ENCODE peak calls at places on chromosomes 5 and 9, in ten cellular contexts. N is ovary; X is psoas muscle; A is CD8-positive, alpha-beta T cell; B is heart left ventricle; G is IMR-90; T is esophagus squamous epithelium; O is aorta; D is breast epithelium; V is mesendoderm. Q is an unnamed sample.

GRCh38 chr5:76084496-76085285 is 1.5 kb downstream of the SV2C start:
- DNase-seq in N (no peak), X (no peak), A (peak), B (no peak), G (no peak), T (no peak), O (no peak), D (no peak), V (peak), Q (no peak)

GRCh38 chr9:534886-535285 is 306.6 kb upstream of the DMRT1 start:
- DNase-seq in N (no peak), X (no peak), A (no peak), B (peak), G (no peak), T (no peak), O (peak), D (peak), V (no peak), Q (no peak)

GRCh38 chr5:75886706-75887105 is 169.5 kb upstream of the POC5 start:
- DNase-seq in N (no peak), X (no peak), A (no peak), B (no peak), G (no peak), T (no peak), O (no peak), D (no peak), V (no peak), Q (no peak)

GRCh38 chr9:121298689-121299112 is 30.7 kb downstream of the GSN start:
- DNase-seq in N (peak), X (no peak), A (no peak), B (peak), G (no peak), T (no peak), O (no peak), D (no peak), V (peak), Q (no peak)

GRCh38 chr5:17896605-17897004 is 262.3 kb downstream of the TAF11L14 start:
- DNase-seq in N (no peak), X (no peak), A (no peak), B (no peak), G (peak), T (no peak), O (no peak), D (no peak), V (peak), Q (no peak)

GRCh38 chr5:15421798-15422456 is 78.1 kb upstream of the FBXL7 start:
- DNase-seq in N (no peak), X (no peak), A (no peak), B (no peak), G (no peak), T (no peak), O (no peak), D (no peak), V (no peak), Q (no peak)

GRCh38 chr9:111928342-111928720 is 31.7 kb downstream of the UGCG start:
- DNase-seq in N (no peak), X (no peak), A (no peak), B (no peak), G (peak), T (no peak), O (no peak), D (no peak), V (no peak), Q (no peak)

GRCh38 chr9:136237486-136238341 is 7.9 kb downstream of the QSOX2 start:
- DNase-seq in N (no peak), X (no peak), A (no peak), B (no peak), G (no peak), T (no peak), O (no peak), D (no peak), V (no peak), Q (no peak)

GRCh38 chr9:105219291-105219805 is 25.1 kb upstream of the SLC44A1 start:
- DNase-seq in N (no peak), X (no peak), A (no peak), B (no peak), G (no peak), T (no peak), O (no peak), D (no peak), V (no peak), Q (no peak)

GRCh38 chr5:143629871-143630658 is 181.9 kb upstream of the HMHB1 start:
- DNase-seq in N (no peak), X (no peak), A (no peak), B (no peak), G (peak), T (no peak), O (no peak), D (no peak), V (peak), Q (no peak)

GRCh38 chr5:87829214-87829551 is 416.5 kb upstream of the CCNH start:
- DNase-seq in N (peak), X (peak), A (no peak), B (peak), G (no peak), T (no peak), O (peak), D (peak), V (no peak), Q (no peak)

GRCh38 chr9:112312139-112312538 is 21.3 kb downstream of the PTBP3 start:
- DNase-seq in N (no peak), X (no peak), A (no peak), B (no peak), G (no peak), T (no peak), O (no peak), D (no peak), V (no peak), Q (no peak)

GRCh38 chr5:55418994-55419991 is 111.5 kb downstream of the MTREX start:
- DNase-seq in N (no peak), X (no peak), A (no peak), B (no peak), G (peak), T (no peak), O (no peak), D (no peak), V (peak), Q (no peak)

GRCh38 chr5:157431544-157432200 is 28.3 kb upstream of the NIPAL4 start:
- DNase-seq in N (no peak), X (no peak), A (no peak), B (peak), G (peak), T (no peak), O (no peak), D (no peak), V (peak), Q (peak)

GRCh38 chr5:144691936-144692335 is 521.3 kb downstream of the KCTD16 start:
- DNase-seq in N (no peak), X (no peak), A (no peak), B (no peak), G (peak), T (no peak), O (no peak), D (no peak), V (no peak), Q (no peak)

GRCh38 chr5:84430863-84431663 is 46.4 kb upstream of the EDIL3 start:
- DNase-seq in N (no peak), X (no peak), A (no peak), B (no peak), G (peak), T (no peak), O (no peak), D (no peak), V (no peak), Q (no peak)

GRCh38 chr5:126624534-126624933 is 23.8 kb downstream of the PHAX start:
- DNase-seq in N (peak), X (no peak), A (no peak), B (no peak), G (peak), T (no peak), O (no peak), D (no peak), V (peak), Q (no peak)

GRCh38 chr5:168411871-168412270 is 74.4 kb upstream of the RARS1 start:
- DNase-seq in N (no peak), X (no peak), A (no peak), B (no peak), G (no peak), T (no peak), O (no peak), D (no peak), V (no peak), Q (no peak)

GRCh38 chr9:120559546-120559945 is 20.4 kb downstream of the CDK5RAP2 start:
- DNase-seq in N (no peak), X (no peak), A (no peak), B (no peak), G (no peak), T (no peak), O (no peak), D (no peak), V (no peak), Q (no peak)

GRCh38 chr5:132677191-132677590 is 3.4 kb downstream of the IL4 start:
- DNase-seq in N (no peak), X (peak), A (no peak), B (no peak), G (peak), T (no peak), O (peak), D (no peak), V (peak), Q (no peak)

GRCh38 chr9:18448101-18448500 is 25.9 kb upstream of the ADAMTSL1 start:
- DNase-seq in N (no peak), X (no peak), A (no peak), B (no peak), G (no peak), T (no peak), O (no peak), D (no peak), V (no peak), Q (no peak)

GRCh38 chr9:94874316-94874715 is 147.8 kb downstream of the AOPEP start:
- DNase-seq in N (no peak), X (no peak), A (no peak), B (no peak), G (peak), T (no peak), O (no peak), D (no peak), V (no peak), Q (no peak)

GRCh38 chr5:135560858-135561257 is 17.9 kb downstream of the CXCL14 start:
- DNase-seq in N (peak), X (peak), A (peak), B (peak), G (peak), T (no peak), O (peak), D (peak), V (peak), Q (no peak)

GRCh38 chr9:69937830-69938535 is 105.7 kb upstream of the MAMDC2 start:
- DNase-seq in N (no peak), X (no peak), A (no peak), B (no peak), G (no peak), T (no peak), O (no peak), D (no peak), V (no peak), Q (no peak)

GRCh38 chr5:20340123-20340522 is 352.1 kb upstream of the CDH18 start:
- DNase-seq in N (no peak), X (no peak), A (no peak), B (no peak), G (no peak), T (no peak), O (no peak), D (no peak), V (no peak), Q (no peak)

GRCh38 chr5:147689436-147689835 is 93.1 kb downstream of the JAKMIP2 start:
- DNase-seq in N (no peak), X (no peak), A (no peak), B (no peak), G (no peak), T (no peak), O (no peak), D (no peak), V (no peak), Q (no peak)

GRCh38 chr9:23821400-23822181 is 4.4 kb downstream of the ELAVL2 start:
- DNase-seq in N (no peak), X (peak), A (no peak), B (no peak), G (no peak), T (no peak), O (peak), D (no peak), V (peak), Q (no peak)

GRCh38 chr9:20390400-20390799 is 231.9 kb downstream of the MLLT3 start:
- DNase-seq in N (no peak), X (no peak), A (no peak), B (no peak), G (no peak), T (no peak), O (no peak), D (no peak), V (no peak), Q (no peak)

GRCh38 chr5:16784843-16785791 is 151.0 kb downstream of the MYO10 start:
- DNase-seq in N (no peak), X (no peak), A (no peak), B (no peak), G (peak), T (no peak), O (no peak), D (no peak), V (no peak), Q (no peak)

GRCh38 chr9:107086460-107086859 is 196.6 kb upstream of the RAD23B start:
- DNase-seq in N (no peak), X (no peak), A (no peak), B (no peak), G (no peak), T (no peak), O (no peak), D (no peak), V (no peak), Q (no peak)

GRCh38 chr5:125484272-125485002 is 738.0 kb upstream of the ZNF608 start:
- DNase-seq in N (peak), X (peak), A (no peak), B (peak), G (peak), T (no peak), O (peak), D (peak), V (no peak), Q (no peak)

GRCh38 chr9:101650096-101650495 is 55.3 kb upstream of the PPP3R2 start:
- DNase-seq in N (no peak), X (no peak), A (no peak), B (no peak), G (no peak), T (no peak), O (no peak), D (no peak), V (no peak), Q (no peak)

GRCh38 chr5:39224196-39224754 is 4.9 kb upstream of the FYB1 start:
- DNase-seq in N (no peak), X (peak), A (no peak), B (no peak), G (peak), T (no peak), O (no peak), D (no peak), V (peak), Q (no peak)

GRCh38 chr5:103808464-103809106 is 246.0 kb upstream of the NUDT12 start:
- DNase-seq in N (no peak), X (no peak), A (no peak), B (no peak), G (peak), T (no peak), O (no peak), D (no peak), V (peak), Q (no peak)

GRCh38 chr9:33840381-33840780 is 23.4 kb downstream of the UBE2R2 start:
- DNase-seq in N (no peak), X (no peak), A (no peak), B (no peak), G (peak), T (no peak), O (no peak), D (no peak), V (no peak), Q (no peak)

GRCh38 chr9:106772523-106773290 is 90.3 kb upstream of the ZNF462 start:
- DNase-seq in N (no peak), X (no peak), A (no peak), B (no peak), G (no peak), T (no peak), O (no peak), D (no peak), V (no peak), Q (no peak)

GRCh38 chr9:124510650-124511425 is 3.6 kb upstream of the NR5A1 start:
- DNase-seq in N (no peak), X (no peak), A (no peak), B (no peak), G (peak), T (no peak), O (no peak), D (no peak), V (no peak), Q (no peak)

GRCh38 chr5:120510098-120510634 is 46.1 kb downstream of the PRR16 start:
- DNase-seq in N (no peak), X (no peak), A (no peak), B (no peak), G (no peak), T (no peak), O (no peak), D (no peak), V (no peak), Q (no peak)

GRCh38 chr5:120510994-120511686 is 47.0 kb downstream of the PRR16 start:
- DNase-seq in N (no peak), X (no peak), A (no peak), B (no peak), G (no peak), T (no peak), O (no peak), D (no peak), V (no peak), Q (no peak)

GRCh38 chr5:120509056-120509455 is 45.0 kb downstream of the PRR16 start:
- DNase-seq in N (no peak), X (no peak), A (no peak), B (no peak), G (peak), T (no peak), O (no peak), D (no peak), V (no peak), Q (no peak)

GRCh38 chr5:120507197-120507596 is 43.1 kb downstream of the PRR16 start:
- DNase-seq in N (no peak), X (no peak), A (no peak), B (no peak), G (peak), T (no peak), O (no peak), D (no peak), V (no peak), Q (no peak)

GRCh38 chr5:120507826-120508463 is 43.8 kb downstream of the PRR16 start:
- DNase-seq in N (no peak), X (no peak), A (no peak), B (no peak), G (peak), T (no peak), O (no peak), D (no peak), V (peak), Q (no peak)
- H3K4me3 ChIP-seq in N (no peak), X (no peak), A (no peak), B (no peak), G (no peak), T (no peak), O (no peak), D (no peak), V (no peak), Q (no peak)

DNA sequence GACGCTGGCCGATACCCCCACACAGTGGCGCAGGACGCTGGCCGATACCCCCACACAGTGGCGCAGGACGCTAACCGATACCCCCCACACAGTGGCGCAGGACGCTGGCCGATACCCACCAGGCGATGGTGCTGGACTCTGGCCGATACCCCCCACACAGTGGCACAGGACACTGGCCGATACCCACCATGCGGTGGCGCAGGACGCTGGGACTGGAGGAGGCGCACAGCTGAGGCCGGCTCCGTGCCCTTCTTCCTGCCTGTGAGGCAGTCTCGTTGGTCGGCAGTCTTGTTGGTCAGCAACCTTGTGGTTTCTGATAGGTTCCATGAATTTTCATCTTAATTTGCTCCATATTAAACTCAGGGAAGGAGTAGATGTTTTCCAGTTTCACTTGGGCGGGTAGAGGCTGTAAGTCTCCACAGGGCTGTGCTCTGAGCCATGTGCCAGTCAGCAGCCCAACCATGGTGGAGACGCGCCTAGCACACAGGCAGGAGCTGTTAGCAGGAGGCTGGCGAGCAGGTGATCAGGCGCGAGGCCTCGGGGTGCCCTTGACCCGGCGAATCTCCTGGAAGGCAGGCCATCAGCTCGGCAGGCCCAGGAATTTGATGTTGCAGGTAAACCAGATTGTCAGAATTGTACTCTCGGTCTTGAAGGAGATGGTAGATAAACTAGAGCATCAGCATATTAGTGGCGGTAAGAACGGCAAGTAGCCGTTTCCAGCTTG is 75.6 kb downstream of the EHMT1 start:
- DNase-seq in N (no peak), X (no peak), A (no peak), B (no peak), G (no peak), T (no peak), O (no peak), D (no peak), V (no peak), Q (no peak)
- H3K27ac ChIP-seq in N (no peak), X (no peak), A (no peak), B (no peak), G (no peak), T (no peak), O (no peak), D (no peak), V (no peak), Q (no peak)

GRCh38 chr5:14342306-14342705 is 199.2 kb downstream of the TRIO start:
- DNase-seq in N (no peak), X (no peak), A (no peak), B (no peak), G (peak), T (no peak), O (no peak), D (no peak), V (no peak), Q (no peak)
- H3K4me3 ChIP-seq in N (no peak), X (no peak), A (no peak), B (no peak), G (no peak), T (no peak), O (no peak), D (no peak), V (no peak), Q (no peak)

GRCh38 chr5:1497795-1498622 is 25.8 kb downstream of the LPCAT1 start:
- DNase-seq in N (no peak), X (no peak), A (no peak), B (no peak), G (no peak), T (no peak), O (no peak), D (no peak), V (no peak), Q (no peak)
- H3K27ac ChIP-seq in N (no peak), X (no peak), A (no peak), B (no peak), G (no peak), T (no peak), O (no peak), D (no peak), V (no peak), Q (no peak)

DNA sequence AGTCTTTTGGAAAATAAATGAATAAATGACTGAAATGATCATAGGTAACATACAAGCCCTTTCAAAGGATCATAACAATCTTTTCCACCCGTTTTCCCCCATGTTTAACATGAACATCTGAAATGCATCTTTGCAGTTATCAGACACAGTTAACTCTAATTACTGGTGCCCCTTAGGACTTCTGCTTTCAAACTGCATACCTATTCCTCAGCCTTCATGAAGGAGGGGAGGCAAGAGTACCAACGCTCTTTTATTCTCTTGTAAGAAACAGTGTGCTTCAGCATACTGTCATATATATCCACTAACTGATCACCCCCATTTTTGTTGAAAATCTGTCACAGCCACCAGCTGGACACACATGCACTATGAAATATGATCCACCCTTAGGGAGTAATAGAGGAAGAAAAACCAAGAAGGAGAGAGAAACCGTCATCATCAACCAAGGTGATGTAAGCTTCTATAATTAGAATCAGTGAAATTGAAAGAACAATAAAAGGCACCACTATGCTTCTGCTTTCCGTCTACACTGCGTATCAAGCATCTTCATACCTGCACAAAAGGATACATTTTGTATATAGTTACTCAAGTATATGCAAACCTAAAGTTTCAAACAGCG is 98.7 kb downstream of the RAPGEF6 start:
- DNase-seq in N (no peak), X (no peak), A (no peak), B (no peak), G (peak), T (no peak), O (no peak), D (no peak), V (no peak), Q (no peak)
- H3K4me3 ChIP-seq in N (no peak), X (no peak), A (no peak), B (no peak), G (no peak), T (no peak), O (no peak), D (no peak), V (no peak), Q (peak)

DNA sequence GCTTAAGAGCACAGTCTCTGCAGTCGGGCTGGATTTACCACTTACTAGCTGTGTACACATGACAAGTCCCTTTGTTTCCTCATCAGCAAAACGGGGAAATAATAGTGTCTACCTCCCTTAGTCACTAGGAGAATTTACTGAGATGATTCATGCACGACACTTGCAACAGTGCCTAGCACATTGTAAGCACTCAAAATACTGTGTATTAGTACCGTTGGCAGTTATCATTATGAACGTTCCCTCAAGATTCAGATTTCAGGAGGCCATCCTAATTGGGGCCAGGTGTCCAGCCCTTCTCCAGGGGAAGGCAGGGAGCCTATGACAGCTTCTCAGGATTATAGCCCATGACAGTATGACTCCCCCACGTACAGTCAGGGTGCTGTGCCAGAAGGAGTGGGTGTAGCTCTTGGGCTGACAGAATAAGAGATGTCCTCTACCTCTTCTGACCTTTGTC is 164.3 kb downstream of the DOCK2 start:
- DNase-seq in N (no peak), X (no peak), A (no peak), B (no peak), G (peak), T (no peak), O (no peak), D (no peak), V (no peak), Q (no peak)
- H3K27ac ChIP-seq in N (no peak), X (no peak), A (no peak), B (no peak), G (peak), T (no peak), O (no peak), D (no peak), V (no peak), Q (no peak)

Q was measured in effector memory CD4-positive, alpha-beta T cell.